ENCODE peak calls at places on chromosome X, in four cellular contexts. J is stomach, H is A549, S is suprapubic skin. U is an unnamed sample.

GRCh38 chrX:73877687-73878086 is 314.7 kb downstream of the CHIC1 start:
- DNase-seq in J (no peak), H (no peak), S (no peak), U (no peak)

GRCh38 chrX:3712870-3713224 is 602 bp downstream of the PRKX start:
- DNase-seq in J (no peak), H (no peak), S (peak; percentile 68), U (no peak)

GRCh38 chrX:18951032-18951431 is 32.9 kb downstream of the PHKA2 start:
- DNase-seq in J (no peak), H (peak; percentile 16), S (no peak), U (no peak)

GRCh38 chrX:3811331-3812311 is 98.2 kb upstream of the PRKX start:
- DNase-seq in S (no peak), J (peak; percentile 31), H (peak; percentile 48), U (no peak)

GRCh38 chrX:29225670-29226069 is 638.4 kb downstream of the IL1RAPL1 start:
- DNase-seq in H (no peak), S (no peak), J (no peak), U (no peak)

GRCh38 chrX:28549839-28550238 is 37.4 kb upstream of the IL1RAPL1 start:
- DNase-seq in S (no peak), H (no peak), J (no peak), U (no peak)

GRCh38 chrX:39605866-39606265 is 491.9 kb downstream of the BCOR start:
- DNase-seq in S (no peak), H (no peak), J (no peak), U (no peak)

GRCh38 chrX:40262641-40263560 is 165.1 kb upstream of the BCOR start:
- DNase-seq in H (peak; percentile 33), J (no peak), S (no peak), U (no peak)

GRCh38 chrX:17072726-17073125 is 126.3 kb downstream of the REPS2 start:
- DNase-seq in H (no peak), J (no peak), S (no peak), U (no peak)

GRCh38 chrX:86002076-86002896 is 45.1 kb downstream of the CHM start:
- DNase-seq in J (peak; percentile 49), S (no peak), H (peak; percentile 28), U (no peak)

GRCh38 chrX:3204606-3205005 is 141.8 kb downstream of the MXRA5 start:
- DNase-seq in J (no peak), S (no peak), H (no peak), U (no peak)

GRCh38 chrX:16788477-16788876 is 2.2 kb downstream of the TXLNG start:
- DNase-seq in J (no peak), H (no peak), S (no peak), U (peak; percentile 8)

GRCh38 chrX:78182881-78183280 is 43.4 kb upstream of the TAF9B start:
- DNase-seq in H (no peak), S (no peak), J (no peak), U (no peak)

GRCh38 chrX:120361906-120362305 is at the start of gene ATP1B4:
- DNase-seq in S (no peak), H (no peak), J (no peak), U (no peak)

GRCh38 chrX:51955200-51955599 is 61.8 kb downstream of the MAGED1 start:
- DNase-seq in H (no peak), J (no peak), S (no peak), U (no peak)

GRCh38 chrX:69282893-69283690 is 117.8 kb upstream of the PJA1 start:
- DNase-seq in H (no peak), J (no peak), S (no peak), U (no peak)

GRCh38 chrX:151776113-151776790 is 41.7 kb downstream of the CNGA2 start:
- DNase-seq in S (no peak), H (no peak), J (no peak), U (peak; percentile 13)

GRCh38 chrX:29666361-29666760 is 549.0 kb upstream of the MAGEB2 start:
- DNase-seq in S (no peak), J (no peak), H (no peak), U (no peak)

GRCh38 chrX:118588715-118589114 is 93.1 kb downstream of the DOCK11 start:
- DNase-seq in H (no peak), J (no peak), S (no peak), U (no peak)

GRCh38 chrX:15471016-15471415 is 22.1 kb downstream of the PIR start:
- DNase-seq in S (no peak), H (peak; percentile 70), J (peak; percentile 65), U (peak; percentile 76)

GRCh38 chrX:38206542-38206941 is 14.1 kb downstream of the SRPX start:
- DNase-seq in H (no peak), J (no peak), S (no peak), U (no peak)

GRCh38 chrX:68693481-68694410 is 46.3 kb downstream of the STARD8 start:
- DNase-seq in S (peak; percentile 84), H (no peak), J (peak; percentile 56), U (peak; percentile 45)

GRCh38 chrX:38138900-38139299 is 81.8 kb downstream of the SRPX start:
- DNase-seq in S (no peak), J (no peak), H (no peak), U (no peak)

GRCh38 chrX:111511477-111511876 is at the start of gene SERTM2:
- DNase-seq in H (no peak), S (no peak), J (no peak), U (no peak)

GRCh38 chrX:482702-483203 is 96.0 kb upstream of the PPP2R3B start:
- DNase-seq in J (no peak), H (peak; percentile 63), S (no peak), U (no peak)

GRCh38 chrX:57453901-57454300 is 137.9 kb upstream of the ZXDB start:
- DNase-seq in J (no peak), H (peak; percentile 37), S (no peak), U (no peak)

GRCh38 chrX:39194673-39195072 is 393.4 kb downstream of the MID1IP1 start:
- DNase-seq in J (no peak), S (no peak), H (no peak), U (no peak)

GRCh38 chrX:97401154-97401553 is 517.4 kb downstream of the RPA4 start:
- DNase-seq in S (no peak), H (peak; percentile 50), J (no peak), U (no peak)

GRCh38 chrX:105211051-105211575 is 9.4 kb downstream of the TEX13A start:
- DNase-seq in H (no peak), S (no peak), J (no peak), U (no peak)

GRCh38 chrX:97563531-97564133 is 679.9 kb downstream of the RPA4 start:
- DNase-seq in H (no peak), S (no peak), J (peak; percentile 31), U (no peak)

GRCh38 chrX:30793767-30794103 is 95.3 kb downstream of the TAB3 start:
- DNase-seq in J (no peak), H (no peak), S (no peak), U (no peak)

GRCh38 chrX:25343060-25343459 is 327.3 kb upstream of the ARX start:
- DNase-seq in H (no peak), J (no peak), S (no peak), U (no peak)

GRCh38 chrX:20355187-20355586 is 88.5 kb upstream of the RPS6KA3 start:
- DNase-seq in J (no peak), S (no peak), H (no peak), U (no peak)

DNA sequence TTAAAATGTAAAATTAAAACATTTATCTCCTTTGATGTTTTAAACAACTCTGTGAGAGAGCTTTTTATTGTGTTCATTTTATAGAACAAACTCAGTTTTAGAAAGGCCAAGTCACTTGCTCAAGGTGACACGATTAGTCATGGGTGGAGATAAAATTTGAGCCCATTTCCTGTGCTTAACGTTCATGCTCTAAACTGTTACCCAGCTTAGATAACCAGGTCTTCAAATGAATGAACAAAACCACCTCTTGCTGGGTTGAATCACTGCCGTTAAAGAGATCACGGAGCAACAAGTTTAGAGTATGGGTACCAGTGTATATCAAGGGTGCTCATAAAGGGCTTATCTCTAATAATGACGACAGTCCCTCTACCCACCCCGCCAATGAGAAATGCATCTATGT is 10.2 kb upstream of the CASK start:
- DNase-seq in S (no peak), J (no peak), H (no peak), U (no peak)
- TF ChIP-seq EP300 in S (no peak), J (no peak), H (no peak), U (no peak)

DNA sequence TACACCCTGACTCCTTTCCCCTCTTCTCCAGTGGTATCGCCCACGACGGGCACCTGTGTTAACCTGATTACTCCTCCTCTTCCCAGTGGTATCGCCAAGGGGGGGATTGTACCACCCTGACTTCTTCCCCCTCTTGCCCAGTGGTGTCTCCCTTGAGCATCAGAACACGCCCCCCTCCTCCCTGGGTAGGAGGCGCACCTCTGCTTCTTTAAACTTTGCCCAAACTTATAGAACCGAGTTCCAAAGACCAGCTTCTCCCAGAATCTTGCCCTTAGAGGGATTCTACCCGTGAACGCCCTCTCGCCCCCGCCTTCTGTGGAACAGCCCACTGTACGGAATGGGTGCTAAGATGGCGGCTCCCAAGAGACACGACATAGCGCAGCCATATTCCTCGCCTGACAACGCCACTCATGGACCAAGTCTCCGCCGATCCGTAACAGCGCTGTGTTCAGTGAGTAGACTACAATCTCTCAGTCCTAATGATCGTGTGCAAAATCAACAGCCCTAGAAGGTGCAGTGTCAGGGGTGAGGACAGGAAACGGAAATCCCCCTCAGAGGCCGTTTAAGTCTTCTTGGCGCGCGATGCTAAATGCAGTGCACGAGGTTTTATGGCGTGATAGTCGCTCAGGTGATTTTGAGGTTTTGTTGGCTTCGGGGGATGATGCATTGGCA is 4.2 kb upstream of the ZNF157 start:
- DNase-seq in S (peak; percentile 75), H (peak; percentile 89), J (peak; percentile 47), U (no peak)
- TF ChIP-seq EP300 in S (no peak), H (no peak), J (no peak), U (no peak)

GRCh38 chrX:107673933-107674479 is 45.7 kb downstream of the PRPS1 start:
- DNase-seq in H (no peak), J (peak; percentile 87), S (peak; percentile 93), U (peak; percentile 75)

GRCh38 chrX:107674480-107675364 is 46.4 kb downstream of the PRPS1 start:
- DNase-seq in H (no peak), J (peak; percentile 58), S (peak; percentile 93), U (peak; percentile 81)

GRCh38 chrX:107675365-107675654 is 47.0 kb downstream of the PRPS1 start:
- DNase-seq in J (no peak), H (no peak), S (no peak), U (no peak)

GRCh38 chrX:107673401-107673800 is 45.1 kb downstream of the PRPS1 start:
- DNase-seq in S (no peak), H (no peak), J (no peak), U (no peak)

DNA sequence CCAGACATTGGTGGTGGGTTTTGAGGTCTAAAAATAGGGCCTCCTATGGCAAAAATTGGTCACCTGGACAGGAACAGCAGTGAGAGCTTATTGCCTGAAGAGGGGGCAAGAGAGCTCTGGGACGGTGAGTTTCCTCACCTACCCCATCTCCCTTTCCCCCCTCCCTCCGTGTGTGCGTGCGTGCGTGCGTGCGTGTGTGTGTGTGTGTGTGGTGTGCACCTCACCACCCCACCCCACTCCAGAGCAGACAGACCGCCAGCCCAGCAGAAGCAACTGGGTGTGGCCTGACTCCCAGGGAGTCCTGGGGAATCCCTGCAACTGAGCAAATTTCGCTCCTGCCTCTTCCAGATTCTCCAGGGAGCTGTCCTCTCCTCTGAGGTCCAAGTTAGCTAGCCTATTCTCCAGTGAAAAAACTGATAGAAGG is 44.7 kb downstream of the PRPS1 start:
- DNase-seq in J (peak; percentile 77), H (peak; percentile 86), S (peak; percentile 89), U (peak; percentile 65)
- TF ChIP-seq EP300 in J (no peak), H (no peak), S (no peak), U (peak; percentile 65)

DNA sequence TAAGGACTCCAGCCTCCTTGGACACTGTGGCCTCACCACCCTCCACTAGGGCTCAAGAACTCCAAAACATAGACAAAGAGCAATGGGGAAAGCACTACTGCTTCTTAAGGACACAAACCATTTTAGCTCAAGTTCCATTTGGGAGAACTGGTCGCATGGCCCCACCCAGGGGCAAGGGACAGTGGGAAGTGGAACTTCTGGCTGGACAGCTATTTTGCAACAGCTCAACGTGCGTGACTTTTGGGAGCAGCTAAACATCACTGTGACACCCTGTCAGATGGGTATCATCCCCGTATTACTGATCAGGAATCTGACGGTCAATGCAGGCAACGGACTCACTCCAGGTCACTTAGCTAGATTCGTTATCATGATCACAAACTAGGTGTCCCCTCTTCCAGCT is 9.0 kb upstream of the GLOD5 start:
- DNase-seq in S (no peak), J (no peak), H (no peak), U (no peak)
- TF ChIP-seq EP300 in S (no peak), J (no peak), H (no peak), U (no peak)

U was measured in tibial nerve.